ENCODE peak calls at places on chromosomes 1 and 21, in six cellular contexts. H is fibroblast of the aortic adventitia, P is tibial artery, Z is cardiac fibroblast, T is fibroblast of lung, N is sigmoid colon. W is an unnamed sample.

GRCh38 chr1:56202743-56203142 is 376.6 kb downstream of the PLPP3 start:
- DNase-seq in N (no peak), T (no peak), H (peak), Z (no peak), P (no peak), W (peak)

GRCh38 chr1:186082235-186082937 is 292.7 kb downstream of the TPR start:
- DNase-seq in T (peak), P (peak), N (peak), H (no peak), Z (peak), W (peak)

GRCh38 chr1:90488451-90488850 is 228.7 kb downstream of the BARHL2 start:
- DNase-seq in T (no peak), N (no peak), H (no peak), P (no peak), Z (no peak), W (peak)

GRCh38 chr1:74531807-74532206 is 19.4 kb upstream of the LRRC53 start:
- DNase-seq in Z (no peak), T (no peak), H (no peak), P (no peak), N (no peak), W (no peak)

GRCh38 chr1:24713176-24713575 is 32.1 kb upstream of the CLIC4 start:
- DNase-seq in H (peak), T (no peak), Z (no peak), P (no peak), N (no peak), W (no peak)

GRCh38 chr1:58982259-58982998 is 198.6 kb upstream of the JUN start:
- DNase-seq in P (no peak), N (no peak), H (peak), Z (peak), T (no peak), W (peak)

GRCh38 chr1:66055092-66055491 is 262.4 kb downstream of the PDE4B start:
- DNase-seq in N (no peak), Z (no peak), P (no peak), T (no peak), H (no peak), W (no peak)

GRCh38 chr1:24392604-24392946 is 21.0 kb downstream of the STPG1 start:
- DNase-seq in T (no peak), Z (no peak), H (no peak), P (no peak), N (no peak), W (no peak)

GRCh38 chr1:77906146-77906545 is 17.7 kb downstream of the NEXN start:
- DNase-seq in P (no peak), Z (no peak), N (no peak), T (no peak), H (no peak), W (no peak)

GRCh38 chr21:46116846-46117585 is 19.1 kb downstream of the COL6A2 start:
- DNase-seq in N (peak), P (peak), T (peak), H (peak), Z (peak), W (peak)

GRCh38 chr1:193322218-193322617 is 135.8 kb upstream of the B3GALT2 start:
- DNase-seq in T (peak), N (no peak), H (peak), Z (peak), P (no peak), W (peak)

GRCh38 chr1:14535619-14536355 is 62.7 kb upstream of the KAZN start:
- DNase-seq in P (no peak), N (no peak), H (no peak), Z (no peak), T (no peak), W (no peak)

GRCh38 chr1:2209400-2210083 is 15.0 kb upstream of the FAAP20 start:
- DNase-seq in P (no peak), H (no peak), Z (no peak), T (peak), N (no peak), W (no peak)

GRCh38 chr1:960371-961131 is at the start of gene KLHL17:
- DNase-seq in T (peak), H (peak), P (peak), N (no peak), Z (peak), W (peak)

GRCh38 chr21:26776320-26777021 is 68.7 kb downstream of the ADAMTS1 start:
- DNase-seq in T (peak), H (peak), P (no peak), Z (peak), N (no peak), W (peak)

GRCh38 chr1:52738863-52739406 is 12.7 kb downstream of the ZYG11B start:
- DNase-seq in Z (no peak), P (no peak), T (no peak), H (no peak), N (no peak), W (no peak)

GRCh38 chr1:227766653-227767277 is 31.5 kb downstream of the SNAP47 start:
- DNase-seq in N (no peak), Z (no peak), T (no peak), P (no peak), H (no peak), W (no peak)
- H3K4me3 ChIP-seq in N (no peak), Z (no peak), T (no peak), P (no peak), H (no peak), W (no peak)

GRCh38 chr1:48547521-48547920 is 75.5 kb upstream of the SPATA6 start:
- DNase-seq in H (no peak), N (no peak), Z (no peak), T (no peak), P (no peak), W (no peak)

GRCh38 chr1:48552903-48553626 is 81.1 kb upstream of the SPATA6 start:
- DNase-seq in H (no peak), N (no peak), Z (no peak), T (no peak), P (no peak), W (no peak)

GRCh38 chr1:48555271-48555670 is 83.3 kb upstream of the SPATA6 start:
- DNase-seq in T (no peak), P (no peak), Z (no peak), H (no peak), N (no peak), W (no peak)

GRCh38 chr1:48556161-48556850 is 84.3 kb upstream of the SPATA6 start:
- DNase-seq in P (no peak), H (no peak), N (no peak), T (no peak), Z (no peak), W (no peak)

DNA sequence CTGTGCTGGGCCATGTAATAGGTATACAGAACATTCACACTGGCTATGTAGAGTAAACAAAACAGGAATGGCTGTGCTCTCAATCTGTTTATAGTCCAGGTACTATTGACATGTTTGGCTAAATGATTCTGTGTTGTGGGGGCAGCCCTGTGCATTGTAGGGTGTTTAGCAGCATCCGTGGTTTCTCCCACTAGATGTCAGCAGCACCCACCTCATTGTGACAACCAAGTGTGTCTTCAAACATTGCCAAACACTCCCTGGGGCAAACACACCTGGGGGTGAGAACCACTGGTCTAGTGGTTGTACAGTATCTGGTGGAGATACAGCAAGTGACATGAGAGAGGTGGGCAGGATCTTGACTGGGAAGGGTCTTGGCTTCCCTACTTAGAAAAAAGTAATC is 80.4 kb upstream of the SPATA6 start:
- DNase-seq in Z (peak), N (no peak), P (no peak), T (no peak), H (no peak), W (no peak)
- TF ChIP-seq CTCF in Z (no peak), N (no peak), P (no peak), T (no peak), H (no peak), W (no peak)

GRCh38 chr1:156491151-156491949 is 9.2 kb downstream of the MEF2D start:
- DNase-seq in H (no peak), Z (no peak), N (no peak), T (no peak), P (no peak), W (no peak)
- H3K4me3 ChIP-seq in H (no peak), Z (no peak), N (peak), T (no peak), P (peak), W (no peak)

GRCh38 chr1:162756523-162756922 is 34.0 kb upstream of the HSD17B7 start:
- DNase-seq in N (no peak), Z (peak), T (no peak), H (peak), P (no peak), W (no peak)

GRCh38 chr1:162757476-162757875 is 33.0 kb upstream of the HSD17B7 start:
- DNase-seq in N (no peak), H (peak), T (no peak), Z (peak), P (no peak), W (peak)

GRCh38 chr1:162753998-162754585 is 36.4 kb upstream of the HSD17B7 start:
- DNase-seq in N (no peak), P (no peak), T (no peak), Z (no peak), H (no peak), W (peak)

GRCh38 chr1:162755306-162755705 is 35.2 kb upstream of the HSD17B7 start:
- DNase-seq in N (no peak), H (no peak), T (no peak), P (no peak), Z (no peak), W (no peak)

GRCh38 chr1:162753001-162753658 is 37.4 kb upstream of the HSD17B7 start:
- DNase-seq in T (no peak), Z (no peak), H (no peak), N (no peak), P (no peak), W (no peak)
- TF ChIP-seq CTCF in T (no peak), Z (no peak), H (no peak), N (no peak), P (no peak), W (no peak)

GRCh38 chr1:62487956-62488355 is 51.1 kb downstream of the USP1 start:
- DNase-seq in N (no peak), P (no peak), H (no peak), Z (no peak), T (no peak), W (no peak)
- H3K4me3 ChIP-seq in N (no peak), P (no peak), H (no peak), Z (no peak), T (no peak), W (no peak)